ENCODE peak calls at places on chromosomes 2 and 18, in seven cellular contexts. O, H, M, F, C, A and Y are unnamed samples.

GRCh38 chr2:124668161-124668560 is 643.1 kb downstream of the CNTNAP5 start:
- DNase-seq in F (no peak), H (no peak), M (peak), C (no peak), O (peak), A (no peak), Y (no peak)

GRCh38 chr2:142786922-142787702 is 90.4 kb upstream of the KYNU start:
- DNase-seq in H (no peak), A (no peak), C (no peak), F (no peak), O (no peak), M (no peak), Y (no peak)

GRCh38 chr18:55064760-55065159 is 105.5 kb upstream of the CCDC68 start:
- DNase-seq in M (no peak), A (no peak), O (no peak), C (no peak), H (no peak), F (no peak), Y (no peak)

GRCh38 chr2:74876081-74876886 is 42.4 kb downstream of the HK2 start:
- DNase-seq in F (peak), M (peak), C (peak), A (peak), H (peak), O (peak), Y (no peak)

GRCh38 chr18:56748698-56749268 is 97.6 kb downstream of the WDR7 start:
- DNase-seq in C (no peak), A (no peak), H (peak), M (peak), O (peak), F (no peak), Y (peak)

GRCh38 chr2:103805746-103806145 is 1043.9 kb downstream of the TMEM182 start:
- DNase-seq in M (no peak), F (no peak), H (no peak), C (no peak), O (no peak), A (no peak), Y (no peak)

GRCh38 chr18:79657342-79657996 is 22.1 kb upstream of the CTDP1 start:
- DNase-seq in C (no peak), A (no peak), H (no peak), M (no peak), O (no peak), F (no peak), Y (no peak)

GRCh38 chr2:192016265-192016664 is 169.4 kb upstream of the CAVIN2 start:
- DNase-seq in A (no peak), H (no peak), F (no peak), C (no peak), M (peak), O (peak), Y (no peak)

GRCh38 chr2:220280741-220281140 is 653.3 kb downstream of the SLC4A3 start:
- DNase-seq in F (no peak), A (no peak), H (no peak), C (no peak), M (no peak), O (no peak), Y (no peak)

GRCh38 chr2:200380833-200381542 is 74.5 kb downstream of the SPATS2L start:
- DNase-seq in A (no peak), F (no peak), C (no peak), H (peak), M (peak), O (peak), Y (no peak)

GRCh38 chr2:26581991-26582842 is 58.9 kb downstream of the CIB4 start:
- DNase-seq in H (no peak), A (no peak), F (no peak), M (no peak), C (peak), O (no peak), Y (no peak)

GRCh38 chr18:30920757-30921156 is 121.8 kb downstream of the DSC3 start:
- DNase-seq in A (no peak), H (peak), C (no peak), F (no peak), M (no peak), O (no peak), Y (no peak)

GRCh38 chr18:54075681-54076080 is 148.8 kb downstream of the MBD2 start:
- DNase-seq in O (no peak), F (no peak), C (no peak), H (no peak), M (no peak), A (no peak), Y (no peak)

GRCh38 chr2:237866119-237866621 is 6.7 kb downstream of the RAMP1 start:
- DNase-seq in M (peak), F (no peak), C (no peak), H (no peak), O (peak), A (no peak), Y (no peak)

GRCh38 chr2:23541453-23542334 is 156.7 kb downstream of the KLHL29 start:
- DNase-seq in H (no peak), A (no peak), C (no peak), F (no peak), O (no peak), M (no peak), Y (no peak)

GRCh38 chr2:201621293-201621999 is 21.9 kb downstream of the TMEM237 start:
- DNase-seq in O (peak), F (no peak), C (no peak), M (peak), A (no peak), H (no peak), Y (no peak)

GRCh38 chr2:108184421-108184820 is 55.3 kb upstream of the SULT1C3 start:
- DNase-seq in H (peak), F (no peak), M (peak), O (peak), C (no peak), A (no peak), Y (no peak)

GRCh38 chr2:54787760-54788366 is 64.4 kb downstream of the EML6 start:
- DNase-seq in A (no peak), C (no peak), H (no peak), M (no peak), O (no peak), F (no peak), Y (no peak)

GRCh38 chr18:9918016-9918680 is 4.3 kb downstream of the VAPA start:
- DNase-seq in M (peak), H (peak), O (peak), F (no peak), C (no peak), A (no peak), Y (peak)

GRCh38 chr2:241258505-241259160 is 56.8 kb downstream of the HDLBP start:
- DNase-seq in H (no peak), C (no peak), O (no peak), F (no peak), M (no peak), A (no peak), Y (no peak)

GRCh38 chr2:176175729-176176074 is 12.8 kb upstream of the HOXD1 start:
- DNase-seq in O (no peak), A (no peak), C (no peak), M (no peak), F (no peak), H (no peak), Y (no peak)